ENCODE peak calls at places on chromosomes 5 and 9, in ten cellular contexts. I is suprapubic skin, J is IMR-90, Q is stomach, F is uterus, D is spleen, C is tibial nerve, K is heart left ventricle, H is prostate gland, W is K562. U is an unnamed sample.

GRCh38 chr5:156330141-156330870 is 3.3 kb downstream of the SGCD start:
- DNase-seq in C (no peak), H (no peak), F (no peak), J (peak), K (no peak), D (no peak), W (no peak), Q (no peak), I (no peak), U (no peak)

GRCh38 chr9:84955155-84955554 is 285.6 kb downstream of the NTRK2 start:
- DNase-seq in J (no peak), H (no peak), K (no peak), Q (no peak), F (no peak), W (no peak), I (no peak), C (no peak), D (no peak), U (no peak)

GRCh38 chr9:13569706-13570423 is 290.4 kb upstream of the MPDZ start:
- DNase-seq in F (no peak), I (no peak), D (no peak), J (no peak), W (no peak), Q (no peak), K (no peak), H (no peak), C (no peak), U (no peak)

GRCh38 chr5:431001-431710 is 11.8 kb upstream of the EXOC3 start:
- DNase-seq in F (no peak), W (peak), J (peak), I (no peak), K (no peak), Q (peak), H (no peak), D (peak), C (no peak), U (peak)

GRCh38 chr5:61919920-61920319 is 386.1 kb upstream of the KIF2A start:
- DNase-seq in F (no peak), I (no peak), C (no peak), K (no peak), W (no peak), Q (peak), H (peak), J (no peak), D (no peak), U (peak)

GRCh38 chr5:173268750-173269580 is 34.0 kb upstream of the NKX2-5 start:
- DNase-seq in F (no peak), K (peak), H (no peak), Q (no peak), C (no peak), J (no peak), D (no peak), W (no peak), I (no peak), U (no peak)

GRCh38 chr9:12874395-12874794 is 99.6 kb downstream of the LURAP1L start:
- DNase-seq in F (no peak), I (no peak), Q (no peak), J (no peak), W (no peak), C (no peak), H (no peak), D (no peak), K (no peak), U (no peak)

GRCh38 chr5:78361226-78361993 is 993 bp downstream of the SCAMP1 start:
- DNase-seq in Q (peak), I (no peak), J (peak), C (peak), H (peak), K (peak), F (peak), D (no peak), W (peak), U (peak)

GRCh38 chr9:36597412-36598178 is 24.9 kb downstream of the MELK start:
- DNase-seq in F (no peak), Q (no peak), C (no peak), I (no peak), K (no peak), D (no peak), H (no peak), W (peak), J (peak), U (no peak)

GRCh38 chr9:122226758-122227575 is 1.8 kb downstream of the LHX6 start:
- DNase-seq in I (no peak), W (no peak), H (no peak), F (no peak), J (no peak), C (no peak), D (no peak), Q (no peak), K (no peak), U (no peak)

GRCh38 chr9:13873212-13873611 is 440.7 kb downstream of the NFIB start:
- DNase-seq in K (no peak), W (no peak), J (no peak), D (no peak), F (no peak), I (no peak), H (no peak), Q (no peak), C (no peak), U (no peak)

GRCh38 chr5:109693535-109694152 is 3.9 kb downstream of the MAN2A1 start:
- DNase-seq in W (no peak), F (no peak), I (no peak), H (no peak), K (no peak), Q (no peak), J (peak), C (no peak), D (no peak), U (no peak)

GRCh38 chr9:87464110-87464991 is 33.3 kb upstream of the DAPK1 start:
- DNase-seq in H (no peak), F (peak), J (no peak), K (no peak), C (peak), I (no peak), W (no peak), D (no peak), Q (no peak), U (peak)

GRCh38 chr5:180274695-180275094 is 17.2 kb downstream of the MAPK9 start:
- DNase-seq in Q (no peak), W (no peak), F (no peak), H (no peak), K (no peak), D (no peak), I (no peak), J (no peak), C (no peak), U (no peak)

GRCh38 chr5:172533058-172533398 is 78.7 kb upstream of the SH3PXD2B start:
- DNase-seq in H (no peak), W (peak), D (peak), F (no peak), C (no peak), K (peak), Q (no peak), J (no peak), I (no peak), U (no peak)

GRCh38 chr5:759111-759741 is 25.3 kb downstream of the ZDHHC11B start:
- DNase-seq in I (peak), H (peak), W (peak), D (peak), J (no peak), C (no peak), Q (peak), K (peak), F (no peak), U (no peak)

GRCh38 chr5:126633552-126633951 is 32.8 kb downstream of the PHAX start:
- DNase-seq in C (no peak), W (no peak), D (no peak), Q (no peak), K (no peak), I (no peak), J (no peak), H (no peak), F (no peak), U (no peak)

GRCh38 chr9:113622600-113623400 is 159.3 kb downstream of the RGS3 start:
- DNase-seq in J (peak), C (no peak), I (peak), Q (no peak), H (no peak), K (peak), D (peak), W (no peak), F (no peak), U (no peak)

GRCh38 chr5:42600441-42600840 is 156.2 kb upstream of the CCDC152 start:
- DNase-seq in J (no peak), C (no peak), H (no peak), I (no peak), D (no peak), Q (no peak), K (no peak), W (no peak), F (no peak), U (peak)

GRCh38 chr9:119053070-119053469 is 316.2 kb downstream of the BRINP1 start:
- DNase-seq in F (no peak), H (no peak), C (no peak), J (no peak), Q (no peak), I (no peak), W (no peak), K (no peak), D (no peak), U (no peak)

GRCh38 chr9:76866689-76867088 is 39.2 kb downstream of the PRUNE2 start:
- DNase-seq in Q (no peak), C (no peak), K (no peak), H (no peak), J (peak), W (no peak), I (no peak), F (peak), D (no peak), U (no peak)

GRCh38 chr5:55250064-55250463 is 16.7 kb upstream of the CCNO start:
- DNase-seq in H (no peak), Q (no peak), I (no peak), C (no peak), K (no peak), F (no peak), W (no peak), D (no peak), J (no peak), U (no peak)

GRCh38 chr5:139193928-139194327 is 4.2 kb downstream of the SIL1 start:
- DNase-seq in C (no peak), J (no peak), F (no peak), D (no peak), I (no peak), H (no peak), Q (no peak), K (no peak), W (no peak), U (no peak)

GRCh38 chr9:36665387-36665786 is 92.7 kb downstream of the MELK start:
- DNase-seq in J (peak), D (no peak), C (no peak), F (no peak), I (no peak), W (no peak), Q (no peak), K (no peak), H (no peak), U (no peak)

GRCh38 chr9:69221036-69221435 is 47.0 kb downstream of the TJP2 start:
- DNase-seq in Q (no peak), J (no peak), H (no peak), I (no peak), D (no peak), W (no peak), F (no peak), C (no peak), K (no peak), U (no peak)

GRCh38 chr9:138066049-138066448 is 188.5 kb downstream of the CACNA1B start:
- DNase-seq in I (peak), J (no peak), W (no peak), Q (no peak), C (no peak), D (peak), H (no peak), K (no peak), F (no peak), U (no peak)

GRCh38 chr9:99181621-99182020 is 40.1 kb downstream of the ALG2 start:
- DNase-seq in C (no peak), D (no peak), Q (no peak), I (no peak), W (no peak), H (no peak), J (peak), K (no peak), F (no peak), U (no peak)

GRCh38 chr5:137098238-137098637 is 400.9 kb downstream of the SPOCK1 start:
- DNase-seq in H (no peak), C (no peak), W (no peak), Q (no peak), F (no peak), K (no peak), I (peak), J (no peak), D (no peak), U (no peak)

GRCh38 chr5:137099651-137100050 is 399.5 kb downstream of the SPOCK1 start:
- DNase-seq in H (no peak), F (no peak), D (no peak), J (no peak), C (no peak), Q (no peak), K (no peak), I (no peak), W (no peak), U (no peak)

GRCh38 chr5:137096149-137097103 is 402.7 kb downstream of the SPOCK1 start:
- DNase-seq in C (no peak), I (peak), F (no peak), K (no peak), D (no peak), W (no peak), Q (no peak), H (no peak), J (peak), U (no peak)

GRCh38 chr5:137097203-137097602 is 401.9 kb downstream of the SPOCK1 start:
- DNase-seq in W (no peak), D (no peak), J (no peak), I (peak), Q (no peak), K (no peak), C (no peak), H (no peak), F (no peak), U (no peak)

DNA sequence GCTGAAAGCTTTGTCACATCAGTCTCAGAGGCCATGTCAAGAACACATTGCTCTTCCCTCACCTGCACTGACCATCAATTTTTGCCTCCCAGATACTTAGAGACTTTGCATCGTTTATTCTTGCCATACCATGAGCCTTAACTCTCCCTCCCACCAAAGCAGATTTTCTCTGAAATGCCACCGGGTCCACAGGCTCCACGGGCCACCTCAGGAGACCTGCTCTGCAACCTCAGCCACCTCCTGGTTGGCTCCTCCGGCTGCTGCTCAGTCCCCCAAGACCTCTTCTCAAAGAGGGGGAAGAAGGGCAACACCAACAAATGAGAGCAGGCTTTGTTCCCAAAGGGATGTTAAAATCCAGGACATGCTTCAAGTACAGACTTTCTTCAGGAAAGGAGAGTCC is 400.5 kb downstream of the SPOCK1 start:
- DNase-seq in H (no peak), C (no peak), Q (no peak), K (no peak), I (peak), J (no peak), F (no peak), W (no peak), D (no peak), U (no peak)
- H3K27ac ChIP-seq in H (no peak), C (no peak), Q (no peak), K (no peak), I (no peak), J (no peak), F (no peak), W (no peak), D (no peak), U (no peak)

DNA sequence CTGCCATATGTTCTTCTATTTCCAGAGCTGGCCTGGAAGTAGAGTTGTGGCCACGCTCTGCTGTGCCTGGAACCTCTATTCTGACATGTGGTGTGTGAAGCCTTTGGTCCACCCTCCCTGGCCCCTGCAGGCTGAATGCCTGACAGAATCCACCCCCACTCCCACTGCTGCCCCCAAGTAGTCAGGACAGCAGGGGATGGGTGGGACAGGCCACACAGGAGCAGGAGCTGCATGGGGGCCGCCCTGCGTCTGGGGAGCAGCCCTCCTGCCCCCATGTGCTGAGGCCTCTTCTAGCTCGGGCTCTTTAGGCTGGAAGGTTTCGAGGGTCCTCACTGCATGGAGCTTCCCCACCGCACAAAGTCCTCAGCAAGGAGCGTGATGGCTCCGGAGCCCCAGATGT is 32.6 kb upstream of the IRX4 start:
- DNase-seq in J (no peak), I (peak), K (no peak), D (peak), F (no peak), H (no peak), W (no peak), C (no peak), Q (peak), U (no peak)
- TF ChIP-seq POLR2A in J (no peak), I (no peak), K (no peak), D (no peak), F (no peak), H (no peak), W (no peak), C (no peak), Q (no peak), U (no peak)

GRCh38 chr5:94932259-94932658 is 313.8 kb downstream of the SLF1 start:
- DNase-seq in C (no peak), H (no peak), W (no peak), D (no peak), F (no peak), K (no peak), Q (no peak), I (no peak), J (no peak), U (no peak)
- TF ChIP-seq CTCF in C (no peak), H (no peak), W (no peak), D (no peak), F (no peak), K (no peak), Q (no peak), I (no peak), J (no peak), U (no peak)

GRCh38 chr5:68071243-68071642 is 144.3 kb upstream of the PIK3R1 start:
- DNase-seq in C (no peak), W (no peak), D (no peak), Q (no peak), I (no peak), F (no peak), K (no peak), H (no peak), J (no peak), U (no peak)
- H3K27ac ChIP-seq in C (no peak), W (no peak), D (no peak), Q (no peak), I (peak), F (peak), K (no peak), H (no peak), J (no peak), U (no peak)

GRCh38 chr9:134066546-134066922 is 1.3 kb downstream of the BRD3 start:
- DNase-seq in D (no peak), W (no peak), J (peak), K (no peak), C (no peak), H (no peak), F (no peak), I (no peak), Q (peak), U (peak)

GRCh38 chr9:134069536-134070399 is 1.9 kb upstream of the BRD3 start:
- DNase-seq in C (no peak), J (no peak), I (no peak), F (no peak), Q (peak), W (no peak), H (no peak), D (peak), K (peak), U (no peak)

GRCh38 chr9:134066923-134067851 is 639 bp downstream of the BRD3 start:
- DNase-seq in J (peak), H (no peak), Q (peak), I (peak), D (peak), C (no peak), W (peak), F (no peak), K (peak), U (peak)

GRCh38 chr9:134068742-134069535 is 1.1 kb upstream of the BRD3 start:
- DNase-seq in J (peak), H (no peak), Q (peak), I (no peak), D (peak), W (no peak), C (no peak), F (no peak), K (peak), U (no peak)

DNA sequence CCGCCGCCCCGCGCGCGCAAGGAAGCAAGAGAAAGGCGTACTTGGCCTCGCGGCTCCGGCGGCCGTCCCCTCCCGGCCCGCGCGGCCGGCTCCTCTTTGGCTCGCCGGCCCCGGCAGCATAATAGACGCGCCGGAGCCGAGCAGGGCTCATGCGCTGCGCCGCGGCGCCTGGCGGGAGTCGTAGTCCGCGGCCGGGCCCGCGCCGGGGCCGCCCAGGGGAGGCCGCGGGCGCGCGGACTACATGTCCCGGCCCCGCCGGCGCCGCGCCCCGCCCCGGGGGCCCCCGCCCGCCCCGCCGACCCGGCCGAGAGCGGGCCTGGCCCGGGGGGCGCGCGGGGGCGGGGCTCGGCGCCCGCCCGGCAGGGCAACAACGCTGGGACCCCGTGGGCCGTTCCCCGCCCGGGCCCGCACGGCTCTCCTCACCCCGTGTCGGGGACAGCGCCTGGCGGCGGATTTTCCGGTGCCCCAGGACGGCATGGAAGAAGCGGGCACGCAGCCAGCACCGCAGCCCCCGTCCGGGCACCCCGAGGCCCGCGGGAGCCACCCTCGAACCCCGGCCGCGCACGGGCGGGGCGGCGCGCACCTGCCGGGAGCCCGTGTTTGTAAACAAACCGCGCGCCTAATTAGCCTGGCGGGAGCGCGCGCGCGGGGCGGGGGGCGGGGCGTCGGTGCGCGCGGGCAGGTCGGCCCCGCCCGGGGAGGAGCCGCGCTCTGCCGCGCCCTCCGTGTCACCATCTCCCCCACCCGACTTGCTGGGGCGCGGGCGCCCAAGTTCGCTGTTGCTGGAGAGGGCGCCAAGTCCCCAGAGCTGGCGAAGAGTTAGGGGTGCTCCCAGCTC is at the start of gene BRD3:
- DNase-seq in I (peak), D (peak), H (peak), K (peak), Q (peak), F (peak), C (peak), W (peak), J (peak), U (peak)
- TF ChIP-seq POLR2A in I (no peak), D (no peak), H (peak), K (peak), Q (no peak), F (peak), C (peak), W (no peak), J (peak), U (peak)

DNA sequence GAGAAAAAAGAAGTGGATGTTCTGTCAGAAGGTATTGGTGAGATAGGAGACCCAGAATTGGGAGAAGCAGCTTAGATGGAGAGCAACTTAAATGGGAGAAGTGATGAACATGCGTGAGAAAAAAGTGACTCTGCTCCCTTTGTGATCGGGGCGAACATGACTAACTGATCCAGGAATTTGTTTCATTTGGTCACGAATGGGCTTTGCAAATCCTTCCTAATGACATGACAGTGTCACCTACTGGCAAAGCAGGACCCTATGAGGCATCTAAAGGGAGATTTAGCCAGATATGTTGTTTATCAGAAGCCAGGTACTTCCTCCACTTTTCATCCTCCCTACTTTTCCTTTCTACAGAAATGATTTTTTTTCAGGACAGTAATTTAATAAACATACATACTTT is 787.4 kb upstream of the RGMB start:
- DNase-seq in D (no peak), C (no peak), Q (no peak), W (no peak), F (no peak), J (peak), H (no peak), K (no peak), I (no peak), U (no peak)
- TF ChIP-seq CTCF in D (no peak), C (no peak), Q (no peak), W (no peak), F (no peak), J (no peak), H (no peak), K (no peak), I (no peak), U (no peak)

U was measured in thyroid gland.